ENCODE peak calls at places on chromosomes 7 and 10, in eight cellular contexts. Z is left ventricle myocardium inferior, O is tibial artery, W is progenitor cell of endocrine pancreas, L is NB4, F is epithelial cell of esophagus, E is cardiac muscle cell, B is GM10248. U is an unnamed sample.

GRCh38 chr10:12934777-12935176 is 66.7 kb downstream of the CCDC3 start:
- DNase-seq in Z (no peak), O (no peak), W (no peak), L (peak; percentile 85), F (peak; percentile 95), E (peak; percentile 78), B (no peak), U (no peak)

GRCh38 chr10:62681211-62681940 is 123.1 kb upstream of the ADO start:
- DNase-seq in Z (no peak), O (no peak), W (no peak), L (peak; percentile 96), F (peak; percentile 32), E (peak; percentile 10), B (peak; percentile 88), U (no peak)

GRCh38 chr7:84025332-84025927 is 169.2 kb downstream of the SEMA3A start:
- DNase-seq in Z (no peak), O (no peak), W (no peak), L (no peak), F (peak; percentile 54), E (peak; percentile 92), B (no peak), U (no peak)

GRCh38 chr10:89869180-89869579 is 167.8 kb downstream of the KIF20B start:
- DNase-seq in Z (no peak), O (no peak), W (no peak), L (no peak), F (no peak), E (peak; percentile 61), B (no peak), U (no peak)

GRCh38 chr7:126657599-126658358 is 595.0 kb downstream of the GRM8 start:
- DNase-seq in Z (no peak), O (no peak), W (no peak), L (no peak), F (no peak), E (no peak), B (peak; percentile 49), U (no peak)

GRCh38 chr7:96915029-96915428 is 90.3 kb upstream of the DLX6 start:
- DNase-seq in Z (no peak), O (no peak), W (no peak), L (no peak), F (no peak), E (no peak), B (no peak), U (no peak)

GRCh38 chr10:89695307-89695706 is 6.1 kb upstream of the KIF20B start:
- DNase-seq in Z (no peak), O (no peak), W (no peak), L (no peak), F (peak; percentile 71), E (no peak), B (no peak), U (no peak)

GRCh38 chr10:123007558-123008378 is 827 bp downstream of the IKZF5 start:
- DNase-seq in Z (no peak), O (peak; percentile 37), W (no peak), L (peak; percentile 82), F (peak; percentile 83), E (peak; percentile 42), B (peak; percentile 61), U (no peak)

GRCh38 chr10:14838582-14839304 is 637 bp downstream of the HSPA14 start:
- DNase-seq in Z (peak; percentile 29), O (peak; percentile 22), W (peak; percentile 50), L (peak; percentile 34), F (peak; percentile 24), E (peak; percentile 16), B (peak; percentile 39), U (no peak)

GRCh38 chr7:107076781-107077698 is 32.5 kb downstream of the PRKAR2B start:
- DNase-seq in Z (no peak), O (no peak), W (no peak), L (peak; percentile 15), F (no peak), E (peak; percentile 7), B (no peak), U (no peak)

GRCh38 chr10:103493362-103493871 is at the start of gene NEURL1:
- DNase-seq in Z (no peak), O (no peak), W (no peak), L (no peak), F (peak; percentile 13), E (no peak), B (no peak), U (no peak)

GRCh38 chr7:105639677-105640493 is 58.6 kb upstream of the EFCAB10 start:
- DNase-seq in Z (no peak), O (no peak), W (no peak), L (no peak), F (no peak), E (no peak), B (no peak), U (no peak)

GRCh38 chr7:31074403-31074802 is 22.3 kb downstream of the ADCYAP1R1 start:
- DNase-seq in Z (peak; percentile 78), O (peak; percentile 75), W (no peak), L (no peak), F (no peak), E (no peak), B (no peak), U (no peak)

GRCh38 chr10:35336921-35337741 is 822 bp downstream of the CCNY start:
- DNase-seq in Z (peak; percentile 40), O (peak; percentile 30), W (peak; percentile 50), L (peak; percentile 45), F (peak; percentile 36), E (peak; percentile 38), B (peak; percentile 45), U (no peak)

GRCh38 chr7:73463966-73464365 is 30.4 kb downstream of the FZD9 start:
- DNase-seq in Z (no peak), O (no peak), W (no peak), L (no peak), F (no peak), E (no peak), B (no peak), U (no peak)

GRCh38 chr10:100878291-100878910 is 34.4 kb upstream of the SLF2 start:
- DNase-seq in Z (peak; percentile 36), O (no peak), W (peak; percentile 43), L (peak; percentile 80), F (peak; percentile 77), E (peak; percentile 81), B (peak; percentile 68), U (no peak)

GRCh38 chr10:25557136-25557535 is 376.9 kb upstream of the MYO3A start:
- DNase-seq in Z (no peak), O (no peak), W (no peak), L (no peak), F (no peak), E (peak; percentile 61), B (no peak), U (no peak)

GRCh38 chr7:17239683-17240521 is 58.5 kb upstream of the AHR start:
- DNase-seq in Z (no peak), O (no peak), W (no peak), L (no peak), F (peak; percentile 45), E (peak; percentile 62), B (no peak), U (no peak)

GRCh38 chr7:20328027-20328426 is 2.7 kb upstream of the ITGB8 start:
- DNase-seq in Z (no peak), O (no peak), W (no peak), L (no peak), F (no peak), E (no peak), B (no peak), U (no peak)

GRCh38 chr7:20330176-20330796 is 414 bp upstream of the ITGB8 start:
- DNase-seq in Z (peak; percentile 81), O (peak; percentile 86), W (peak; percentile 56), L (peak; percentile 75), F (peak; percentile 98), E (peak; percentile 95), B (peak; percentile 83), U (peak; percentile 77)

GRCh38 chr7:20330797-20331230 is at the start of gene ITGB8:
- DNase-seq in Z (peak; percentile 31), O (peak; percentile 33), W (peak; percentile 67), L (no peak), F (peak; percentile 73), E (no peak), B (peak; percentile 52), U (no peak)

GRCh38 chr7:20328692-20329091 is 2.0 kb upstream of the ITGB8 start:
- DNase-seq in Z (no peak), O (no peak), W (no peak), L (no peak), F (no peak), E (no peak), B (no peak), U (no peak)

GRCh38 chr7:20329389-20330175 is 1.1 kb upstream of the ITGB8 start:
- DNase-seq in Z (peak; percentile 42), O (peak; percentile 64), W (peak; percentile 51), L (peak; percentile 69), F (peak; percentile 80), E (peak; percentile 81), B (peak; percentile 67), U (peak; percentile 31)
- TF ChIP-seq CTCF in Z (peak; percentile 37), O (no peak), W (peak; percentile 49), L (no peak), F (peak; percentile 20), E (peak; percentile 39), B (no peak), U (no peak)

DNA sequence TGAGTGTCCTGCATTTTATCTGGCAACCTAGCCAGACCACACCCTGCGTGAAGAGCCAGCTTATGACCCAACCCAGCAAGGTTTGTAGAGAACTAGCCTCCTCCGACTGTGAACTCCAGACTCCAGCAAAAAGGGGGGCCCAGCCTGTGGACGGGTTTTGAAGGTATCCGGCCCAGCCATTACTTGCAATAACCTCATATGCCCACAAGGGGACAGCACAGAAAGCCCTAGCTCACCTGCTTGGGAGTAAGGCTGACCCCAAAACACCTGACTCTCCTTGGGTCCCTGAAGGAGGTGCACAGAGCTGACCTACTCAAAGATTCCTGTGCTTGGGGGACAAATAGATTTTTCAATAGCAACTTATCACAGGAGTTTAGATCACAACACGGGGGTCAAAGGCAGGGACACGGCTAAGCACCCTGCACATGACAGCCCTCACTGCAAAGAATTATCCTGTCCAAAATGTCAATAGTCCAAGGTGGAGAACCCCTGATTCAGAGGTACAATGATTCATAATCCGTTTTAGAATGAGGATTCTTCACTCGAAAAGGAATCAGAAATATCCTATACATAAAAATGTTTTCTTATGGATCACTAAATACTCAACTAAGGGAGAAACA is 4.5 kb downstream of the TRPV6 start:
- DNase-seq in Z (no peak), O (no peak), W (peak; percentile 11), L (peak; percentile 41), F (peak; percentile 13), E (peak; percentile 44), B (peak; percentile 72), U (no peak)
- TF ChIP-seq CTCF in Z (peak; percentile 68), O (peak; percentile 48), W (peak; percentile 61), L (peak; percentile 94), F (peak; percentile 74), E (peak; percentile 92), B (peak; percentile 73), U (peak; percentile 61)

DNA sequence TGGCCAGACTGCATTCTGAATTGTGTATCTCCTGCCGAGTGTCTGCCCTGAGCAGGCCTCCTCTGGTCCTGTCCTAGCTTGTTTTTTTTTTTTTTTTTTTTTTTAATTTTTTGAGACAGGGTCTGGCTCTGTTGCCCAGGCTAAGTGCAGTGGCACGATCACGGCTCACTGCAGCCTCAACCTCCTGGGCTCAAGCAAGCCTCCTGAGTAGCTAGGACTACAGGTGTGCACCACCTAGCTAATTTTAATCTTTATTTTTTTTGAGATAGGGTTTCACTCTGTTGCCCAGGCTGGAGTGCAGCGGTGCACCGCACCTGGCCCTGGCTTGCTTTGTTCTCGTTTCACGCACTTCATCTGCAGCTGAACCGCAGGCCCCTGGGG is 23.5 kb downstream of the COL26A1 start:
- DNase-seq in Z (no peak), O (no peak), W (no peak), L (no peak), F (no peak), E (no peak), B (no peak), U (no peak)
- TF ChIP-seq CTCF in Z (no peak), O (no peak), W (no peak), L (no peak), F (no peak), E (no peak), B (no peak), U (no peak)

GRCh38 chr7:732094-732541 is 5.0 kb upstream of the PRKAR1B start:
- DNase-seq in Z (peak; percentile 51), O (no peak), W (no peak), L (peak; percentile 32), F (peak; percentile 55), E (no peak), B (no peak), U (no peak)
- TF ChIP-seq CTCF in Z (peak; percentile 67), O (no peak), W (peak; percentile 16), L (no peak), F (peak; percentile 25), E (no peak), B (no peak), U (no peak)